ENCODE peak calls at places on chromosomes 4 and X, in five cellular contexts. H is HS-5, X is AG09309, B is Calu3, A is cerebellum. N is an unnamed sample.

GRCh38 chr4:54913751-54914526 is 211.5 kb downstream of the KDR start:
- DNase-seq in B (no peak), X (no peak), A (no peak), H (no peak), N (no peak)

GRCh38 chrX:105564536-105564935 is 257.8 kb upstream of the NRK start:
- DNase-seq in H (peak), A (no peak), X (peak), B (no peak), N (peak)

GRCh38 chrX:66872771-66873170 is 233.9 kb upstream of the EDA2R start:
- DNase-seq in A (no peak), X (no peak), H (no peak), B (no peak), N (no peak)

GRCh38 chr4:82951196-82951595 is 50.7 kb downstream of the THAP9 start:
- DNase-seq in H (no peak), X (no peak), A (no peak), B (no peak), N (peak)

GRCh38 chr4:112361181-112361791 is 64.1 kb downstream of the ALPK1 start:
- DNase-seq in A (no peak), X (no peak), H (no peak), B (no peak), N (peak)

GRCh38 chr4:147015531-147015930 is 69.9 kb upstream of the TTC29 start:
- DNase-seq in B (no peak), H (no peak), A (no peak), X (no peak), N (no peak)

GRCh38 chr4:28947374-28947773 is 1772.8 kb upstream of the PCDH7 start:
- DNase-seq in X (no peak), A (no peak), B (no peak), H (no peak), N (no peak)

GRCh38 chrX:20477836-20478532 is 211.3 kb upstream of the RPS6KA3 start:
- DNase-seq in B (no peak), X (no peak), H (no peak), A (peak), N (no peak)

GRCh38 chr4:113686950-113687718 is 74.4 kb downstream of the CAMK2D start:
- DNase-seq in X (no peak), H (no peak), A (no peak), B (no peak), N (no peak)

GRCh38 chr4:1231637-1232360 is 17.1 kb downstream of the CTBP1 start:
- DNase-seq in X (no peak), A (no peak), H (no peak), B (no peak), N (no peak)

GRCh38 chr4:22237155-22237751 is 278.6 kb downstream of the ADGRA3 start:
- DNase-seq in X (no peak), A (no peak), B (peak), H (no peak), N (no peak)

GRCh38 chrX:48813605-48814004 is 11.7 kb downstream of the HDAC6 start:
- DNase-seq in H (no peak), B (no peak), A (no peak), X (no peak), N (no peak)

GRCh38 chr4:168264903-168265302 is 53.6 kb downstream of the DDX60 start:
- DNase-seq in H (no peak), X (no peak), A (no peak), B (no peak), N (no peak)

GRCh38 chr4:74400395-74400794 is 35.5 kb downstream of the EREG start:
- DNase-seq in A (no peak), B (no peak), X (no peak), H (no peak), N (no peak)

GRCh38 chr4:965048-965765 is 8.2 kb downstream of the DGKQ start:
- DNase-seq in X (no peak), B (no peak), A (no peak), H (no peak), N (no peak)

GRCh38 chrX:120310861-120311631 is at the start of gene TMEM255A:
- DNase-seq in A (peak), B (no peak), H (no peak), X (no peak), N (no peak)

GRCh38 chr4:33411182-33411581 is 2691.0 kb downstream of the PCDH7 start:
- DNase-seq in B (no peak), A (no peak), H (peak), X (no peak), N (peak)

GRCh38 chr4:107349266-107349665 is 313.2 kb upstream of the DKK2 start:
- DNase-seq in B (no peak), A (no peak), H (no peak), X (no peak), N (peak)

GRCh38 chrX:116267511-116268040 is 97.0 kb downstream of the AGTR2 start:
- DNase-seq in B (no peak), A (no peak), X (no peak), H (no peak), N (no peak)

GRCh38 chr4:101367201-101367600 is 19.9 kb upstream of the PPP3CA start:
- DNase-seq in B (no peak), A (no peak), H (peak), X (peak), N (peak)

GRCh38 chr4:151359576-151359975 is 34.2 kb upstream of the SH3D19 start:
- DNase-seq in H (no peak), A (no peak), X (no peak), B (no peak), N (no peak)

GRCh38 chr4:74117024-74117534 is 18.1 kb upstream of the CXCL2 start:
- DNase-seq in H (no peak), X (peak), A (no peak), B (peak), N (peak)

GRCh38 chrX:24100713-24101112 is 46.0 kb downstream of the EIF2S3 start:
- DNase-seq in A (no peak), X (no peak), H (no peak), B (no peak), N (peak)

GRCh38 chr4:119536572-119537528 is 91.8 kb downstream of the PDE5A start:
- DNase-seq in A (no peak), B (no peak), H (no peak), X (peak), N (peak)

GRCh38 chr4:126267689-126268088 is 952.9 kb downstream of the FAT4 start:
- DNase-seq in B (no peak), H (no peak), A (no peak), X (peak), N (peak)

GRCh38 chrX:63934791-63935190 is 149.8 kb upstream of the ARHGEF9 start:
- DNase-seq in B (no peak), A (peak), H (no peak), X (no peak), N (no peak)

GRCh38 chr4:2757426-2757825 is 1.3 kb upstream of the TNIP2 start:
- DNase-seq in H (no peak), B (no peak), A (no peak), X (no peak), N (no peak)

GRCh38 chrX:119423631-119424030 is 24.5 kb downstream of the SLC25A43 start:
- DNase-seq in B (peak), H (no peak), A (no peak), X (no peak), N (no peak)

GRCh38 chrX:11474576-11474975 is 181.4 kb downstream of the AMELX start:
- DNase-seq in X (no peak), B (no peak), A (no peak), H (no peak), N (no peak)

GRCh38 chrX:54695816-54696487 is 102.1 kb downstream of the ITIH6 start:
- DNase-seq in H (no peak), X (no peak), A (no peak), B (no peak), N (no peak)

GRCh38 chrX:120309873-120310730 is 1.2 kb downstream of the TMEM255A start:
- DNase-seq in H (no peak), A (peak), B (peak), X (no peak), N (peak)

GRCh38 chrX:99078301-99078700 is 1331.8 kb downstream of the PCDH19 start:
- DNase-seq in B (no peak), H (no peak), X (no peak), A (no peak), N (no peak)

N was measured in iris pigment epithelial cell.